ENCODE peak calls at places on chromosomes 2 and 18, in seven cellular contexts. M, C, I, L, T, Z and R are unnamed samples.

GRCh38 chr2:135916232-135916631 is 40.0 kb upstream of the MCM6 start:
- DNase-seq in C (no peak), L (no peak), I (no peak), T (no peak), Z (no peak), M (no peak), R (no peak)

GRCh38 chr2:86671304-86671981 is 47.8 kb upstream of the RNF103 start:
- DNase-seq in M (no peak), C (no peak), T (no peak), I (no peak), L (no peak), Z (no peak), R (peak)

GRCh38 chr2:144014108-144014507 is 505.8 kb downstream of the ZEB2 start:
- DNase-seq in M (no peak), Z (no peak), C (no peak), I (no peak), T (no peak), L (no peak), R (no peak)

GRCh38 chr2:68565858-68566257 is 77.5 kb upstream of the PROKR1 start:
- DNase-seq in Z (no peak), L (no peak), M (no peak), T (no peak), C (no peak), I (no peak), R (no peak)

GRCh38 chr2:216279459-216279858 is 92.8 kb downstream of the MARCHF4 start:
- DNase-seq in T (no peak), Z (no peak), C (no peak), L (no peak), M (no peak), I (no peak), R (no peak)

GRCh38 chr2:8438996-8439395 is 242.9 kb upstream of the ID2 start:
- DNase-seq in Z (no peak), C (no peak), M (no peak), T (no peak), L (no peak), I (no peak), R (no peak)

GRCh38 chr2:76044701-76045100 is 334.0 kb upstream of the GCFC2 start:
- DNase-seq in I (no peak), Z (no peak), T (no peak), C (no peak), L (no peak), M (no peak), R (no peak)

GRCh38 chr18:45255142-45255890 is 360.0 kb upstream of the SLC14A2 start:
- DNase-seq in I (no peak), C (no peak), L (no peak), T (no peak), M (no peak), Z (no peak), R (no peak)

GRCh38 chr2:43210467-43211303 is 15.7 kb downstream of the ZFP36L2 start:
- DNase-seq in Z (no peak), M (no peak), L (peak), I (no peak), C (no peak), T (no peak), R (no peak)

GRCh38 chr2:905091-905832 is 45.4 kb upstream of the SNTG2 start:
- DNase-seq in M (no peak), C (no peak), Z (no peak), L (no peak), I (peak), T (no peak), R (no peak)

GRCh38 chr2:233360771-233361176 is 6.5 kb downstream of the DGKD start:
- DNase-seq in Z (no peak), I (no peak), L (no peak), M (no peak), C (no peak), T (no peak), R (no peak)

GRCh38 chr18:48615566-48616401 is 77.0 kb downstream of the CTIF start:
- DNase-seq in I (peak), C (no peak), L (no peak), M (no peak), Z (no peak), T (no peak), R (no peak)

GRCh38 chr2:1582891-1583341 is 161.4 kb downstream of the PXDN start:
- DNase-seq in C (no peak), I (no peak), T (no peak), L (no peak), M (no peak), Z (no peak), R (no peak)

GRCh38 chr2:236945431-236946016 is 140.2 kb upstream of the COPS8 start:
- DNase-seq in M (no peak), I (no peak), T (no peak), C (no peak), L (no peak), Z (no peak), R (no peak)

GRCh38 chr18:54434453-54434852 is 76.7 kb downstream of the C18orf54 start:
- DNase-seq in L (no peak), T (no peak), Z (no peak), I (no peak), M (no peak), C (no peak), R (no peak)

GRCh38 chr2:128410035-128410757 is 91.5 kb upstream of the HS6ST1 start:
- DNase-seq in I (no peak), C (no peak), L (no peak), M (no peak), Z (no peak), T (no peak), R (no peak)

GRCh38 chr2:118062048-118062447 is 26.2 kb upstream of the INSIG2 start:
- DNase-seq in L (no peak), M (no peak), I (no peak), C (no peak), Z (no peak), T (no peak), R (no peak)

GRCh38 chr2:108145551-108145950 is 94.2 kb upstream of the SULT1C3 start:
- DNase-seq in C (no peak), I (no peak), T (no peak), Z (no peak), L (no peak), M (no peak), R (no peak)

GRCh38 chr2:45013229-45014015 is 4.2 kb upstream of the SIX2 start:
- DNase-seq in C (no peak), T (peak), M (no peak), Z (no peak), L (peak), I (peak), R (no peak)

GRCh38 chr2:138421971-138422335 is 79.6 kb upstream of the SPOPL start:
- DNase-seq in L (no peak), T (no peak), Z (no peak), C (no peak), I (no peak), M (no peak), R (no peak)

GRCh38 chr18:58336605-58337004 is 292.3 kb downstream of the ALPK2 start:
- DNase-seq in T (no peak), I (no peak), C (no peak), Z (no peak), L (no peak), M (no peak), R (no peak)

GRCh38 chr2:9951522-9952285 is at the start of gene GRHL1:
- DNase-seq in I (peak), T (peak), Z (peak), L (peak), C (peak), M (peak), R (peak)